ENCODE peak calls at places on chromosomes 4 and X, in five cellular contexts. H is body of pancreas, E is AG04450, A is Panc1, T is right lobe of liver. J is an unnamed sample.
A peak's percentile ranks its signal among the peaks of the same experiment; 100 is the strongest.

GRCh38 chr4:128528793-128529553 is 241.4 kb upstream of the PGRMC2 start:
- DNase-seq in A (peak; percentile 69), E (peak; percentile 91), H (no peak), T (no peak), J (no peak)

GRCh38 chr4:112127048-112127637 is 18.1 kb upstream of the FAM241A start:
- DNase-seq in H (no peak), T (no peak), A (no peak), E (no peak), J (no peak)

GRCh38 chrX:13574600-13574999 is 5.2 kb downstream of the EGFL6 start:
- DNase-seq in A (no peak), H (no peak), T (no peak), E (no peak), J (no peak)

GRCh38 chrX:40009462-40009851 is 88.3 kb downstream of the BCOR start:
- DNase-seq in E (no peak), T (no peak), A (no peak), H (no peak), J (no peak)

GRCh38 chr4:140296335-140296753 is 77.1 kb upstream of the SCOC start:
- DNase-seq in H (peak; percentile 58), E (peak; percentile 70), T (no peak), A (no peak), J (no peak)

GRCh38 chrX:44012484-44013096 is 39.4 kb upstream of the NDP start:
- DNase-seq in A (peak; percentile 84), H (peak; percentile 7), E (no peak), T (peak; percentile 40), J (no peak)

GRCh38 chr4:36310793-36311192 is 29.4 kb downstream of the DTHD1 start:
- DNase-seq in H (no peak), T (peak; percentile 51), A (no peak), E (no peak), J (no peak)

GRCh38 chr4:116638592-116638991 is 446.8 kb downstream of the TRAM1L1 start:
- DNase-seq in E (no peak), H (no peak), T (no peak), A (no peak), J (no peak)

GRCh38 chr4:73705721-73706120 is 34.6 kb upstream of the CXCL8 start:
- DNase-seq in A (no peak), E (no peak), T (no peak), H (no peak), J (no peak)

DNA sequence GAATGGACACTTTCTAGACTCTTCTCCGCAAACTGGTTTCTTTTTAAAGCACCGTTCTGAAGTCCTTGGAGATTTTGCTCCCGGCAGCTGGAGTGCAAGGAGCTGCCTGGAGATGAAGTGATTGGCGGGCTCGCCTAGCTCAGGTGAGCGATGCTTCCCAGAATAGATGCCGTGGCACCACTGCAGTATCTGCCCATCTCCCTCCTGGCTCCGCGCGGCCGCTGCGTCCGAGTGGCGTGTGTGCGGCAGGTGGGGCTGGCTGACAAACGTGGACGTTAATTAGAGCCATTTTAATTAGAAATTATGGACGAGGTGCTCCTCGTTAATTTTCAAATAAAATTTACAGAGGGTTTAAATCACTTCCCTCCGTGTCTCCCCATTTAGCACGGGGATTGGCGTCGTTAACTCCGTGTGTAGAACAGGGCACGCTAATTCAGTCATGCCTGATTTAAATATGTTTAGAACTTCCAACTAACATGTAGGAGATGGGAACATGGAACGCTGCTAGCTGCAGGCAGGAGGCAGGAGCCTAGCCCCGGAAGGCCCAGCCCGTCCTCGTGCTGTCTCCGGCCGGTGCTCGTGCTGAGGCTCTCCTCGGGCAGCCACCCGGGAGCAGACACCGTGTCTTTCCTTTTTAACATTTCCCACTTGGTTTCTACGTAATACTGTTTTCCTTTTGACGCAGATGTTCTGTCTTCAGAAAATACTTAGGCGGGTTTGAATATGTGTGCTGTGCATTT is 11.6 kb downstream of the UVSSA start:
- DNase-seq in T (no peak), A (no peak), E (no peak), H (no peak), J (no peak)
- TF ChIP-seq CTCF in T (no peak), A (no peak), E (no peak), H (no peak), J (no peak)

DNA sequence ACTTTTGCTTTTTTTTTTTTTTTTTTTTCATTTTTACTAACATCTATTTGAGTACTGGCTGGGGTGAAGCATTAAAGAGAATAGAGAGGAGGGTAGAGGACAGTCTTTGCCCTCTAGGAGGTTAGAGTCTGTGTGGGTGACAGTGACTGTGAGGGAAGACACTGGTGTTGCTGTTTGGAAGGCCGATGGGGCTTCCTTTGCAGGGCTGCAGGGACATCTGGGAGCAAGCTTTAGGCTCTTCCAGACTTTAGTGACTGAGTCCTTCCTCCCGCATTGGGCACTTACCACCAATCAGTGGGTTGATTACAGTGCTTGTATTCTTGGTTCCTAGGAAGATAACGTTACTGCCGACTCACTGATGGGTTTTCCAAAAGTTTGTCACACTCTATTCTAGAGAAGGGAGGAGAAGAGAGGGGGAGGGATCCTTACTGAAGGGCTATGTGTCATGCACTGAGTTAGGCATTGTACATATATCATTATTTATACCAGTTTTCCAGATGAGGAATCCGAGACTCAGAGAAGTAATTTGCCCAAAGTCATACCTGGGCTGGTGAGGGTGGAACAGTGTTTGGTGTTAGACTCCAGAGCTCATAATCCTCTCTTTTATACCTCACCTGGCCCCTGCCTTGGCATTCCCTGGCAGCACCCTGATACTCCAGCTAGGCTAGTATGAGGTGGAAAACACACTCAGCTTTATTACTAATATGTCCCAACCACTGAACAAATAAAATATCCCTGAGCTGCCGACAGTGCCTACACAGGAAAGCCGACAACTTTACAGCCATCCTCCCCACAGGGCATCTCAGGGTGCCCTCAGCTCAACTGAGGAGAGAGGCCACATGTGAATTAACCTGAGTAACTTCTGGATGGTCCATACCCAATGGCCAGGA is 3.8 kb downstream of the CHST7 start:
- DNase-seq in E (no peak), A (no peak), T (no peak), H (no peak), J (no peak)
- H3K27ac ChIP-seq in E (no peak overlapping the region), A (no peak overlapping the region), T (no peak overlapping the region), H (no peak overlapping the region), J (no peak overlapping the region)

DNA sequence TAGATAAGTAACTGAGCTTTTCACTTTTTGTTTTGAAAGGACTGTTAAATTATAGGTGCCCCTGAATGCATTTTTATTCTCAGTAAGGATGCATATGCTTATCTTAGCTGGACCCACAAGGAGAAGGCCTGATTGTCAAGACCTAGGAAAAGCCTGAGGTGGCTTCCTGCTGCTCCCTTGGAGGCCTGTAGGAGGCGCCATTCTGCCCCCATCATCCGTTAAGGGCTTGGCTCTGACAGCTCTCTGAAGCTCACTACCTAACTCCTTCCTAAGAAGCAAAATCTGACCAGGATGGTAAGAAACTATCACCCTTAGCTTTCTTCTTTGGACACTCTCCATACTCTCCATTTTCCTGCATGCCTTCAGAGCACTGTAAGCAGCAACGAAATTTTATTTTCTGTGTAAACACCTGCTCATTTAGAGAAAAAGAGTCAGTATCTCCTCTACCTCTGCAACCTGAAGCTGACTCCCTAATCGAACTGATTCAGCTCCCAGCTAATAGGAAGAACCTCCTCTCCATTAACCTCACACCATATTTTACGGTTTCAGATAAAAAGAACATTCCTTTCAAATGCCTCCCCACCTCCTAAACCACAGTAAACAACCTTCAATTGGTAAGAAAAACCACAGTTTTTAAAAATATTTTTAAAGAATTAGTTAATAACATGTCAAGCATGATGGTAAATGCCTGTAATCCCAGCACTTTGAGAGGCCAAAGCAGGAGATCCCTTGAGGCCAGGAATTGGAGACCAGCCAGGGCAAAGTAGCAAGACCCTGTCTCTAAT is 73.4 kb upstream of the EDNRA start:
- DNase-seq in H (no peak), A (no peak), T (no peak), E (no peak), J (no peak)
- TF ChIP-seq CTCF in H (no peak), A (peak; percentile 45), T (peak; percentile 5), E (peak; percentile 40), J (no peak)

DNA sequence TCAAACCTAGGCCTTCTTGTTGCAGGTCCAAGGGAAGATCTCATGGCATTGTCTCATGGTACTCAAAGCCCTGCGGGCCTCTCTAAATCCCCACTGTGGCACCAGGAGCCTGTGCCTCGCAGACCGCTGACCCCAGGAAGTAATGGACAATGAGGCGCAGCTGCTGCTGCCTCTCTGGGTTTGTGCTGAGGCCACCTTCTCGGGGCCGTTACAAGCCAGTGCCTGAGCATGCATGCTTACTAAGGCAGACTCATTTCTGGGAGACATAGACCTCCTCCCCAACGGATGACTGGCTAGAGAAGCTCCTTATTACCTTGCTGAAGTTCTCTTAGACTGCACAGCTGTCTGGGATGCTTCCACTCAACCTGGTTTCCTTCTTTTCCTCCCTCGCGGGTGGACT is 1.3 kb downstream of the BDH2 start:
- DNase-seq in T (no peak), E (no peak), A (no peak), H (no peak), J (no peak)
- H3K27ac ChIP-seq in T (no peak overlapping the region), E (no peak overlapping the region), A (no peak overlapping the region), H (no peak overlapping the region), J (no peak overlapping the region)

DNA sequence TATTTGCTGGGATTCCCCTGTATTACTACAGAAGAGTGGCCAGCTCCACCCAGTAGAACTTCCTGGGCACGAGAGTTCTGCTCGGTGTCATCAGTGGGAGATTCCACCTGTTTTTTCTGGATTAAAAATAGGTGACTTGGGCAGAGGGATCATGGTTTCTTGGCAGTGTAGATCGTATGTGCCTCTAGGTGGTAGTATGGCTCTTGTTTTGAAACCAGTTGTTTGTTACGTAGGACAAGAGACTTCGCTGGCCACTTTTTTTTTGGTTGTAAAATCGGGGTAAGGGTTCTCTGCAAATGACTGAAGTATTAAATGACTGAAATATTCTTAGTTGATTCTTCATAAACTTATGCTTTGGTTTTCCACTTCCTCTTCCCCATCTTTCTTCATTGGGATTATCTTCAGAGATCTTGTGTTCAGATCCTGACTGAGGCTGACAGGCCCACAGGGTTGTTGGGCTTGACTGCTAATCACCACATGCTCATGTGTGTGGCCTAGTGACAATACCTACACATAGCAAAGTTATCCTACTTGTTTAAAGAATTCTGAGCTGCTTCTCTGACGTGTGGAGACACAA is 43.8 kb upstream of the WDR1 start:
- DNase-seq in H (no peak), E (no peak), T (no peak), A (no peak), J (no peak)
- TF ChIP-seq CTCF in H (no peak), E (no peak), T (peak; percentile 35), A (peak; percentile 23), J (no peak)

GRCh38 chrX:134895785-134896184 is 95.0 kb upstream of the SMIM10 start:
- DNase-seq in A (no peak), E (no peak), T (no peak), H (no peak), J (no peak)

GRCh38 chrX:134894373-134894895 is 96.4 kb upstream of the SMIM10 start:
- DNase-seq in E (no peak), H (no peak), T (no peak), A (no peak), J (no peak)

GRCh38 chrX:134896194-134896593 is 94.6 kb upstream of the SMIM10 start:
- DNase-seq in H (no peak), E (no peak), T (no peak), A (no peak), J (no peak)

GRCh38 chrX:134886201-134886600 is 104.6 kb upstream of the SMIM10 start:
- DNase-seq in E (no peak), T (no peak), H (no peak), A (peak; percentile 77), J (no peak)

GRCh38 chrX:134891652-134892051 is 99.1 kb upstream of the SMIM10 start:
- DNase-seq in H (no peak), T (no peak), A (no peak), E (no peak), J (no peak)
- H3K27ac ChIP-seq in H (no peak overlapping the region), T (no peak overlapping the region), A (peak overlapping the region; percentile 49), E (no peak overlapping the region), J (no peak overlapping the region)

DNA sequence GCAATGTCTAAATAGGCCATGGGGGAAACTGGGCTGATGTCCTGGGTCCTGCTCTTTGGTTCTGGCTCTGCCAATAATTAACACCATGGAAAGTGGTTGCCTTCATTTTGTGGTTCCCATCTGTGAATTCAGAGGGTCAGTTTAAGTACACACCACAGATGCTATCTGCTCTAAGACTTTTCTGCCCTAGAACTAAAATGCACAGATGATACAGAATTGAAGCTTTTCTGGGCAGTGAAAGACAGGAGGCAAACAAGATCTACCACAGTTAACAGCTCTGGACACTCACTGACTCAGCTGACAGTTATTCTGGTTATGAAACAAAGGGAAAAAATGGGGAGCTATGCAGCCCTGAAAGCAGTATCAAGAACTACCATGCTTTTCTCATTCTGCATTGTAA is 37.3 kb downstream of the APBB2 start:
- DNase-seq in T (no peak), A (no peak), E (no peak), H (no peak), J (no peak)
- TF ChIP-seq CTCF in T (no peak), A (no peak), E (peak; percentile 29), H (no peak), J (no peak)

J was measured in CD4-positive, alpha-beta T cell.